ENCODE peak calls at places on chromosomes 5 and 9, in seven cellular contexts. V, E, U, C, J, G and O are unnamed samples.

GRCh38 chr5:27479859-27480258 is 441.5 kb upstream of the CDH9 start:
- DNase-seq in V (no peak), E (no peak), J (peak), U (no peak), C (no peak), G (no peak), O (no peak)

GRCh38 chr9:121637441-121638222 is 13.8 kb upstream of the DAB2IP start:
- DNase-seq in C (no peak), U (peak), J (no peak), G (no peak), E (no peak), V (no peak), O (no peak)

GRCh38 chr9:98306384-98307145 is 51.1 kb upstream of the TBC1D2 start:
- DNase-seq in U (no peak), G (no peak), J (no peak), C (peak), V (no peak), E (no peak), O (no peak)

GRCh38 chr5:14221768-14222167 is 78.6 kb downstream of the TRIO start:
- DNase-seq in V (no peak), G (no peak), J (no peak), E (no peak), C (no peak), U (no peak), O (no peak)

GRCh38 chr5:149581192-149581861 is at the start of gene ARHGEF37:
- DNase-seq in C (peak), G (peak), J (peak), V (peak), U (peak), E (no peak), O (no peak)

GRCh38 chr5:170067152-170067551 is 38.5 kb upstream of the FOXI1 start:
- DNase-seq in U (no peak), E (no peak), J (no peak), C (no peak), V (no peak), G (no peak), O (peak)

GRCh38 chr9:84111726-84112125 is 131.1 kb downstream of the RMI1 start:
- DNase-seq in C (no peak), G (no peak), E (no peak), J (no peak), V (peak), U (peak), O (no peak)

GRCh38 chr5:112848116-112848811 is 12.8 kb upstream of the SRP19 start:
- DNase-seq in C (no peak), G (peak), U (peak), E (peak), V (peak), J (peak), O (peak)

GRCh38 chr5:146344155-146345118 is 5.8 kb downstream of the POU4F3 start:
- DNase-seq in J (peak), E (no peak), U (peak), G (no peak), V (no peak), C (no peak), O (no peak)

GRCh38 chr5:43066231-43066798 is 26.2 kb upstream of the ANXA2R start:
- DNase-seq in E (no peak), G (peak), J (peak), U (peak), V (peak), C (peak), O (peak)

GRCh38 chr5:12934722-12935121 is 1009.8 kb downstream of the DNAH5 start:
- DNase-seq in U (no peak), C (no peak), G (no peak), V (no peak), E (no peak), J (no peak), O (no peak)

GRCh38 chr5:158886957-158887356 is 212.8 kb downstream of the EBF1 start:
- DNase-seq in G (no peak), V (no peak), C (no peak), E (no peak), U (no peak), J (no peak), O (no peak)